ENCODE peak calls at places on chromosome 21, in four cellular contexts. One of them, this sample, is unnamed.

GRCh38 chr21:42541618-42542017 is 28.0 kb downstream of the SLC37A1 start:
- DNase-seq in fibroblast of the aortic adventitia: no peak
- DNase-seq in stimulated activated CD4-positive, alpha-beta T cell treated with anti-CD3 and anti-CD28 coated beads, Interleukin-1b, Interleukin-23, amount 100 ng/mL, for 4 hours: no peak
- DNase-seq in H54: no peak
- DNase-seq in this sample: no peak

GRCh38 chr21:45018131-45019075 is 56.0 kb upstream of the ADARB1 start:
- DNase-seq in fibroblast of the aortic adventitia: no peak
- DNase-seq in stimulated activated CD4-positive, alpha-beta T cell treated with anti-CD3 and anti-CD28 coated beads, Interleukin-1b, Interleukin-23, amount 100 ng/mL, for 4 hours: no peak
- DNase-seq in H54: no peak
- DNase-seq in this sample: no peak

GRCh38 chr21:34693192-34693810 is 24.5 kb downstream of the CLIC6 start:
- DNase-seq in fibroblast of the aortic adventitia: peak
- DNase-seq in stimulated activated CD4-positive, alpha-beta T cell treated with anti-CD3 and anti-CD28 coated beads, Interleukin-1b, Interleukin-23, amount 100 ng/mL, for 4 hours: peak
- DNase-seq in H54: peak
- DNase-seq in this sample: no peak

GRCh38 chr21:36718951-36719501 is 20.1 kb downstream of the SIM2 start:
- DNase-seq in fibroblast of the aortic adventitia: no peak
- DNase-seq in stimulated activated CD4-positive, alpha-beta T cell treated with anti-CD3 and anti-CD28 coated beads, Interleukin-1b, Interleukin-23, amount 100 ng/mL, for 4 hours: no peak
- DNase-seq in H54: no peak
- DNase-seq in this sample: no peak

GRCh38 chr21:44051462-44051941 is 39.4 kb downstream of the TRAPPC10 start:
- DNase-seq in fibroblast of the aortic adventitia: peak
- DNase-seq in stimulated activated CD4-positive, alpha-beta T cell treated with anti-CD3 and anti-CD28 coated beads, Interleukin-1b, Interleukin-23, amount 100 ng/mL, for 4 hours: no peak
- DNase-seq in H54: no peak
- DNase-seq in this sample: no peak

GRCh38 chr21:45555251-45555556 is 13.0 kb upstream of the SLC19A1 start:
- DNase-seq in fibroblast of the aortic adventitia: no peak
- DNase-seq in stimulated activated CD4-positive, alpha-beta T cell treated with anti-CD3 and anti-CD28 coated beads, Interleukin-1b, Interleukin-23, amount 100 ng/mL, for 4 hours: peak
- DNase-seq in H54: no peak
- DNase-seq in this sample: no peak

GRCh38 chr21:43321611-43322010 is 105.3 kb downstream of the SIK1 start:
- DNase-seq in fibroblast of the aortic adventitia: no peak
- DNase-seq in stimulated activated CD4-positive, alpha-beta T cell treated with anti-CD3 and anti-CD28 coated beads, Interleukin-1b, Interleukin-23, amount 100 ng/mL, for 4 hours: no peak
- DNase-seq in H54: no peak
- DNase-seq in this sample: no peak

GRCh38 chr21:33572350-33572749 is 16.1 kb downstream of the DONSON start:
- DNase-seq in fibroblast of the aortic adventitia: no peak
- DNase-seq in stimulated activated CD4-positive, alpha-beta T cell treated with anti-CD3 and anti-CD28 coated beads, Interleukin-1b, Interleukin-23, amount 100 ng/mL, for 4 hours: no peak
- DNase-seq in H54: no peak
- DNase-seq in this sample: no peak

GRCh38 chr21:36626791-36627190 is 72.1 kb upstream of the SIM2 start:
- DNase-seq in fibroblast of the aortic adventitia: no peak
- DNase-seq in stimulated activated CD4-positive, alpha-beta T cell treated with anti-CD3 and anti-CD28 coated beads, Interleukin-1b, Interleukin-23, amount 100 ng/mL, for 4 hours: no peak
- DNase-seq in H54: no peak
- DNase-seq in this sample: no peak

GRCh38 chr21:15638856-15639549 is 90.8 kb upstream of the USP25 start:
- DNase-seq in fibroblast of the aortic adventitia: peak
- DNase-seq in stimulated activated CD4-positive, alpha-beta T cell treated with anti-CD3 and anti-CD28 coated beads, Interleukin-1b, Interleukin-23, amount 100 ng/mL, for 4 hours: no peak
- DNase-seq in H54: no peak
- DNase-seq in this sample: no peak

GRCh38 chr21:37558676-37559204 is 192.2 kb downstream of the DYRK1A start:
- DNase-seq in fibroblast of the aortic adventitia: no peak
- DNase-seq in stimulated activated CD4-positive, alpha-beta T cell treated with anti-CD3 and anti-CD28 coated beads, Interleukin-1b, Interleukin-23, amount 100 ng/mL, for 4 hours: no peak
- DNase-seq in H54: no peak
- DNase-seq in this sample: no peak

GRCh38 chr21:14740692-14741091 is 194.6 kb upstream of the SAMSN1 start:
- DNase-seq in fibroblast of the aortic adventitia: peak
- DNase-seq in stimulated activated CD4-positive, alpha-beta T cell treated with anti-CD3 and anti-CD28 coated beads, Interleukin-1b, Interleukin-23, amount 100 ng/mL, for 4 hours: no peak
- DNase-seq in H54: no peak
- DNase-seq in this sample: no peak

GRCh38 chr21:28832013-28832714 is 160.5 kb downstream of the LTN1 start:
- DNase-seq in fibroblast of the aortic adventitia: peak
- DNase-seq in stimulated activated CD4-positive, alpha-beta T cell treated with anti-CD3 and anti-CD28 coated beads, Interleukin-1b, Interleukin-23, amount 100 ng/mL, for 4 hours: no peak
- DNase-seq in H54: no peak
- DNase-seq in this sample: no peak

GRCh38 chr21:25887166-25887565 is 152.4 kb downstream of the GABPA start:
- DNase-seq in fibroblast of the aortic adventitia: no peak
- DNase-seq in stimulated activated CD4-positive, alpha-beta T cell treated with anti-CD3 and anti-CD28 coated beads, Interleukin-1b, Interleukin-23, amount 100 ng/mL, for 4 hours: no peak
- DNase-seq in H54: no peak
- DNase-seq in this sample: no peak

GRCh38 chr21:45995686-45996179 is 14.2 kb downstream of the COL6A1 start:
- DNase-seq in fibroblast of the aortic adventitia: no peak
- DNase-seq in stimulated activated CD4-positive, alpha-beta T cell treated with anti-CD3 and anti-CD28 coated beads, Interleukin-1b, Interleukin-23, amount 100 ng/mL, for 4 hours: no peak
- DNase-seq in H54: no peak
- DNase-seq in this sample: no peak

GRCh38 chr21:33734818-33735217 is 92.5 kb downstream of the ITSN1 start:
- DNase-seq in fibroblast of the aortic adventitia: no peak
- DNase-seq in stimulated activated CD4-positive, alpha-beta T cell treated with anti-CD3 and anti-CD28 coated beads, Interleukin-1b, Interleukin-23, amount 100 ng/mL, for 4 hours: no peak
- DNase-seq in H54: no peak
- DNase-seq in this sample: no peak

GRCh38 chr21:42721341-42721824 is 68.0 kb downstream of the PDE9A start:
- DNase-seq in fibroblast of the aortic adventitia: peak
- DNase-seq in stimulated activated CD4-positive, alpha-beta T cell treated with anti-CD3 and anti-CD28 coated beads, Interleukin-1b, Interleukin-23, amount 100 ng/mL, for 4 hours: no peak
- DNase-seq in H54: no peak
- DNase-seq in this sample: no peak

GRCh38 chr21:44461438-44462089 is 6.3 kb downstream of the LRRC3 start:
- DNase-seq in fibroblast of the aortic adventitia: no peak
- DNase-seq in stimulated activated CD4-positive, alpha-beta T cell treated with anti-CD3 and anti-CD28 coated beads, Interleukin-1b, Interleukin-23, amount 100 ng/mL, for 4 hours: no peak
- DNase-seq in H54: no peak
- DNase-seq in this sample: no peak

GRCh38 chr21:43597052-43597451 is 62.2 kb downstream of the HSF2BP start:
- DNase-seq in fibroblast of the aortic adventitia: peak
- DNase-seq in stimulated activated CD4-positive, alpha-beta T cell treated with anti-CD3 and anti-CD28 coated beads, Interleukin-1b, Interleukin-23, amount 100 ng/mL, for 4 hours: no peak
- DNase-seq in H54: peak
- DNase-seq in this sample: no peak

GRCh38 chr21:34890724-34891609 is 158.1 kb downstream of the RUNX1 start:
- DNase-seq in fibroblast of the aortic adventitia: peak
- DNase-seq in stimulated activated CD4-positive, alpha-beta T cell treated with anti-CD3 and anti-CD28 coated beads, Interleukin-1b, Interleukin-23, amount 100 ng/mL, for 4 hours: no peak
- DNase-seq in H54: peak
- DNase-seq in this sample: no peak

GRCh38 chr21:23111070-23111605 is 2112.9 kb downstream of the NCAM2 start:
- DNase-seq in fibroblast of the aortic adventitia: no peak
- DNase-seq in stimulated activated CD4-positive, alpha-beta T cell treated with anti-CD3 and anti-CD28 coated beads, Interleukin-1b, Interleukin-23, amount 100 ng/mL, for 4 hours: no peak
- DNase-seq in H54: no peak
- DNase-seq in this sample: no peak

GRCh38 chr21:45289655-45290515 is 2.2 kb upstream of the POFUT2 start:
- DNase-seq in fibroblast of the aortic adventitia: no peak
- DNase-seq in stimulated activated CD4-positive, alpha-beta T cell treated with anti-CD3 and anti-CD28 coated beads, Interleukin-1b, Interleukin-23, amount 100 ng/mL, for 4 hours: no peak
- DNase-seq in H54: no peak
- DNase-seq in this sample: no peak

GRCh38 chr21:44263221-44263671 is 1.5 kb upstream of the DNMT3L start:
- DNase-seq in fibroblast of the aortic adventitia: no peak
- DNase-seq in stimulated activated CD4-positive, alpha-beta T cell treated with anti-CD3 and anti-CD28 coated beads, Interleukin-1b, Interleukin-23, amount 100 ng/mL, for 4 hours: no peak
- DNase-seq in H54: no peak
- DNase-seq in this sample: no peak

GRCh38 chr21:42666023-42666747 is 12.8 kb downstream of the PDE9A start:
- DNase-seq in fibroblast of the aortic adventitia: no peak
- DNase-seq in stimulated activated CD4-positive, alpha-beta T cell treated with anti-CD3 and anti-CD28 coated beads, Interleukin-1b, Interleukin-23, amount 100 ng/mL, for 4 hours: no peak
- DNase-seq in H54: no peak
- DNase-seq in this sample: no peak

GRCh38 chr21:34803792-34804440 is 135.1 kb downstream of the CLIC6 start:
- DNase-seq in fibroblast of the aortic adventitia: no peak
- DNase-seq in stimulated activated CD4-positive, alpha-beta T cell treated with anti-CD3 and anti-CD28 coated beads, Interleukin-1b, Interleukin-23, amount 100 ng/mL, for 4 hours: no peak
- DNase-seq in H54: no peak
- DNase-seq in this sample: no peak

GRCh38 chr21:33964706-33965325 is 49.2 kb upstream of the ATP5PO start:
- DNase-seq in fibroblast of the aortic adventitia: peak
- DNase-seq in stimulated activated CD4-positive, alpha-beta T cell treated with anti-CD3 and anti-CD28 coated beads, Interleukin-1b, Interleukin-23, amount 100 ng/mL, for 4 hours: no peak
- DNase-seq in H54: no peak
- DNase-seq in this sample: no peak

GRCh38 chr21:39444406-39445145 is 1.0 kb downstream of the LCA5L start:
- DNase-seq in fibroblast of the aortic adventitia: peak
- DNase-seq in stimulated activated CD4-positive, alpha-beta T cell treated with anti-CD3 and anti-CD28 coated beads, Interleukin-1b, Interleukin-23, amount 100 ng/mL, for 4 hours: no peak
- DNase-seq in H54: peak
- DNase-seq in this sample: no peak

GRCh38 chr21:34094949-34095348 is 21.6 kb downstream of the MRPS6 start:
- DNase-seq in fibroblast of the aortic adventitia: no peak
- DNase-seq in stimulated activated CD4-positive, alpha-beta T cell treated with anti-CD3 and anti-CD28 coated beads, Interleukin-1b, Interleukin-23, amount 100 ng/mL, for 4 hours: no peak
- DNase-seq in H54: no peak
- DNase-seq in this sample: no peak

GRCh38 chr21:45592626-45593134 is 50.4 kb upstream of the SLC19A1 start:
- DNase-seq in fibroblast of the aortic adventitia: no peak
- DNase-seq in stimulated activated CD4-positive, alpha-beta T cell treated with anti-CD3 and anti-CD28 coated beads, Interleukin-1b, Interleukin-23, amount 100 ng/mL, for 4 hours: no peak
- DNase-seq in H54: no peak
- DNase-seq in this sample: no peak

GRCh38 chr21:43333301-43334062 is 93.4 kb downstream of the SIK1 start:
- DNase-seq in fibroblast of the aortic adventitia: peak
- DNase-seq in stimulated activated CD4-positive, alpha-beta T cell treated with anti-CD3 and anti-CD28 coated beads, Interleukin-1b, Interleukin-23, amount 100 ng/mL, for 4 hours: no peak
- DNase-seq in H54: peak
- DNase-seq in this sample: no peak

GRCh38 chr21:41562101-41563000 is 54.4 kb upstream of the TMPRSS2 start:
- DNase-seq in fibroblast of the aortic adventitia: no peak
- DNase-seq in stimulated activated CD4-positive, alpha-beta T cell treated with anti-CD3 and anti-CD28 coated beads, Interleukin-1b, Interleukin-23, amount 100 ng/mL, for 4 hours: no peak
- DNase-seq in H54: peak
- DNase-seq in this sample: no peak

GRCh38 chr21:27067226-27067625 is 100.3 kb upstream of the ADAMTS5 start:
- DNase-seq in fibroblast of the aortic adventitia: no peak
- DNase-seq in stimulated activated CD4-positive, alpha-beta T cell treated with anti-CD3 and anti-CD28 coated beads, Interleukin-1b, Interleukin-23, amount 100 ng/mL, for 4 hours: no peak
- DNase-seq in H54: no peak
- DNase-seq in this sample: no peak

GRCh38 chr21:44330698-44331097 is 8.5 kb downstream of the CFAP410 start:
- DNase-seq in fibroblast of the aortic adventitia: no peak
- DNase-seq in stimulated activated CD4-positive, alpha-beta T cell treated with anti-CD3 and anti-CD28 coated beads, Interleukin-1b, Interleukin-23, amount 100 ng/mL, for 4 hours: no peak
- DNase-seq in H54: no peak
- DNase-seq in this sample: no peak

GRCh38 chr21:34835526-34835925 is 166.7 kb downstream of the CLIC6 start:
- DNase-seq in fibroblast of the aortic adventitia: peak
- DNase-seq in stimulated activated CD4-positive, alpha-beta T cell treated with anti-CD3 and anti-CD28 coated beads, Interleukin-1b, Interleukin-23, amount 100 ng/mL, for 4 hours: no peak
- DNase-seq in H54: no peak
- DNase-seq in this sample: no peak

GRCh38 chr21:45876381-45877159 is 105.0 kb upstream of the COL6A1 start:
- DNase-seq in fibroblast of the aortic adventitia: no peak
- DNase-seq in stimulated activated CD4-positive, alpha-beta T cell treated with anti-CD3 and anti-CD28 coated beads, Interleukin-1b, Interleukin-23, amount 100 ng/mL, for 4 hours: no peak
- DNase-seq in H54: no peak
- DNase-seq in this sample: no peak

GRCh38 chr21:33543505-33544129 is 779 bp downstream of the SON start:
- DNase-seq in fibroblast of the aortic adventitia: no peak
- DNase-seq in stimulated activated CD4-positive, alpha-beta T cell treated with anti-CD3 and anti-CD28 coated beads, Interleukin-1b, Interleukin-23, amount 100 ng/mL, for 4 hours: peak
- DNase-seq in H54: no peak
- DNase-seq in this sample: peak

GRCh38 chr21:42745511-42746239 is 92.3 kb downstream of the PDE9A start:
- DNase-seq in fibroblast of the aortic adventitia: no peak
- DNase-seq in stimulated activated CD4-positive, alpha-beta T cell treated with anti-CD3 and anti-CD28 coated beads, Interleukin-1b, Interleukin-23, amount 100 ng/mL, for 4 hours: no peak
- DNase-seq in H54: no peak
- DNase-seq in this sample: no peak

GRCh38 chr21:14968029-14968428 is 96.8 kb downstream of the NRIP1 start:
- DNase-seq in fibroblast of the aortic adventitia: no peak
- DNase-seq in stimulated activated CD4-positive, alpha-beta T cell treated with anti-CD3 and anti-CD28 coated beads, Interleukin-1b, Interleukin-23, amount 100 ng/mL, for 4 hours: no peak
- DNase-seq in H54: no peak
- DNase-seq in this sample: no peak

This sample was measured in activated T-helper 9 cell treated with anti-CD3 and anti-CD28 coated beads, Interleukin-2, amount 50 U/mL, for 16 hours.